ENCODE peak calls at places on chromosomes 13 and 19, in four cellular contexts. I, P, D and O are unnamed samples.

GRCh38 chr13:32309812-32310706 is 5.1 kb downstream of the ZAR1L start:
- DNase-seq in D (peak; percentile 15), I (no peak), P (peak; percentile 54), O (peak; percentile 83)

GRCh38 chr13:48158290-48158689 is 63.4 kb upstream of the MED4 start:
- DNase-seq in D (no peak), I (no peak), P (no peak), O (no peak)

GRCh38 chr19:4620675-4621074 is 18.6 kb upstream of the TNFAIP8L1 start:
- DNase-seq in P (no peak), D (peak; percentile 36), I (no peak), O (no peak)

GRCh38 chr19:47421844-47422395 is 2.6 kb upstream of the MEIS3 start:
- DNase-seq in I (no peak), D (peak; percentile 34), P (no peak), O (no peak)

GRCh38 chr13:80141114-80141849 is 199.6 kb downstream of the SPRY2 start:
- DNase-seq in P (no peak), I (peak; percentile 13), D (no peak), O (peak; percentile 63)

GRCh38 chr13:27211771-27212364 is 39.5 kb upstream of the RPL21 start:
- DNase-seq in P (peak; percentile 32), I (no peak), D (no peak), O (peak; percentile 82)

GRCh38 chr19:17370026-17370587 is 7.0 kb downstream of the PLVAP start:
- DNase-seq in P (no peak), D (no peak), I (no peak), O (peak; percentile 75)

GRCh38 chr13:59633290-59633689 is 530.4 kb downstream of the DIAPH3 start:
- DNase-seq in D (no peak), P (no peak), I (no peak), O (no peak)

GRCh38 chr19:50803633-50804419 is 13.6 kb downstream of the ACP4 start:
- DNase-seq in I (no peak), D (peak; percentile 83), P (no peak), O (no peak)

GRCh38 chr13:105135852-105136251 is 1399.6 kb downstream of the EFNB2 start:
- DNase-seq in P (no peak), D (no peak), I (no peak), O (no peak)

GRCh38 chr19:45016388-45017314 is 15.4 kb downstream of the RELB start:
- DNase-seq in P (peak; percentile 42), I (no peak), D (peak; percentile 77), O (peak; percentile 76)

GRCh38 chr13:23480324-23480723 is 46.8 kb upstream of the SACS start:
- DNase-seq in D (no peak), I (no peak), P (no peak), O (no peak)

GRCh38 chr19:19262190-19263057 is 10.7 kb downstream of the TM6SF2 start:
- DNase-seq in D (peak; percentile 41), P (no peak), I (no peak), O (no peak)

GRCh38 chr13:101835920-101836319 is 383.4 kb downstream of the ITGBL1 start:
- DNase-seq in D (no peak), P (no peak), I (no peak), O (no peak)

GRCh38 chr13:87274209-87274819 is 396.9 kb upstream of the SLITRK5 start:
- DNase-seq in I (no peak), P (peak; percentile 39), D (no peak), O (peak; percentile 71)

GRCh38 chr19:35006342-35006998 is 6.3 kb downstream of the GRAMD1A start:
- DNase-seq in I (no peak), D (no peak), P (no peak), O (peak; percentile 90)

GRCh38 chr13:43240278-43240677 is 216.9 kb downstream of the DNAJC15 start:
- DNase-seq in P (no peak), I (no peak), D (no peak), O (no peak)

GRCh38 chr13:78806457-78806856 is 147.5 kb upstream of the OBI1 start:
- DNase-seq in I (no peak), D (no peak), P (no peak), O (no peak)

GRCh38 chr13:110565296-110565695 is 3.8 kb upstream of the RAB20 start:
- DNase-seq in D (no peak), P (no peak), I (no peak), O (no peak)

GRCh38 chr13:102830646-102831045 is 15.2 kb upstream of the ERCC5 start:
- DNase-seq in D (no peak), P (no peak), I (no peak), O (no peak)

GRCh38 chr13:39957868-39958676 is 302.6 kb downstream of the COG6 start:
- DNase-seq in I (no peak), D (no peak), P (no peak), O (no peak)

GRCh38 chr13:93847162-93847561 is 620.6 kb downstream of the GPC6 start:
- DNase-seq in D (no peak), P (no peak), I (no peak), O (peak; percentile 83)

GRCh38 chr13:57003682-57004081 is 137.0 kb upstream of the PRR20A start:
- DNase-seq in P (no peak), D (no peak), I (no peak), O (no peak)

GRCh38 chr19:29532956-29533355 is 7.2 kb downstream of the VSTM2B start:
- DNase-seq in P (no peak), I (no peak), D (no peak), O (no peak)

GRCh38 chr19:27762933-27763332 is 1450.0 kb downstream of the UQCRFS1 start:
- DNase-seq in P (no peak), D (no peak), I (no peak), O (no peak)

GRCh38 chr19:1245884-1246816 is 2.2 kb upstream of the MIDN start:
- DNase-seq in P (no peak), I (no peak), D (no peak), O (no peak)

GRCh38 chr13:97142452-97142851 is 79.7 kb upstream of the MBNL2 start:
- DNase-seq in D (peak; percentile 19), I (no peak), P (peak; percentile 78), O (no peak)

GRCh38 chr13:100528353-100528752 is 60.2 kb downstream of the GGACT start:
- DNase-seq in I (no peak), P (no peak), D (no peak), O (no peak)

GRCh38 chr13:49869514-49869913 is 66.6 kb downstream of the SPRYD7 start:
- DNase-seq in P (no peak), D (peak; percentile 23), I (no peak), O (peak; percentile 33)

GRCh38 chr19:5078179-5078578 is 109.3 kb downstream of the KDM4B start:
- DNase-seq in D (no peak), I (no peak), P (no peak), O (no peak)

GRCh38 chr19:10816691-10817090 is 19.3 kb downstream of the TMED1 start:
- DNase-seq in D (no peak), I (no peak), P (no peak), O (no peak)

GRCh38 chr13:96460571-96460970 is 370.7 kb downstream of the HS6ST3 start:
- DNase-seq in I (no peak), P (no peak), D (no peak), O (no peak)

GRCh38 chr13:97306646-97307045 is 84.5 kb downstream of the MBNL2 start:
- DNase-seq in D (no peak), P (no peak), I (no peak), O (no peak)

GRCh38 chr13:108797354-108797753 is 167.9 kb downstream of the MYO16 start:
- DNase-seq in P (no peak), I (no peak), D (no peak), O (no peak)
- H3K27ac ChIP-seq in P (no peak overlapping the region), I (no peak overlapping the region), D (no peak overlapping the region), O (no peak overlapping the region)

GRCh38 chr13:21079761-21080730 is 18.7 kb upstream of the LATS2 start:
- DNase-seq in D (no peak), I (no peak), P (no peak), O (peak; percentile 96)
- H3K27ac ChIP-seq in D (no peak overlapping the region), I (peak overlapping the region; percentile 84), P (no peak overlapping the region), O (peak overlapping the region; percentile 80)

GRCh38 chr19:23415034-23415433 is 19.8 kb upstream of the ZNF91 start:
- DNase-seq in I (no peak), D (no peak), P (no peak), O (no peak)
- H3K27ac ChIP-seq in I (no peak overlapping the region), D (no peak overlapping the region), P (no peak overlapping the region), O (no peak overlapping the region)

GRCh38 chr19:12773571-12773970 is 1.8 kb downstream of the HOOK2 start:
- DNase-seq in I (no peak), D (no peak), P (no peak), O (no peak)
- H3K27ac ChIP-seq in I (peak overlapping the region; percentile 84), D (no peak overlapping the region), P (peak overlapping the region; percentile 94), O (no peak overlapping the region)

GRCh38 chr19:42423462-42424344 is 3.5 kb downstream of the LIPE start:
- DNase-seq in P (peak; percentile 84), I (peak; percentile 59), D (no peak), O (peak; percentile 95)
- H3K27ac ChIP-seq in P (peak overlapping the region; percentile 50), I (no peak overlapping the region), D (no peak overlapping the region), O (peak overlapping the region; percentile 53)

DNA sequence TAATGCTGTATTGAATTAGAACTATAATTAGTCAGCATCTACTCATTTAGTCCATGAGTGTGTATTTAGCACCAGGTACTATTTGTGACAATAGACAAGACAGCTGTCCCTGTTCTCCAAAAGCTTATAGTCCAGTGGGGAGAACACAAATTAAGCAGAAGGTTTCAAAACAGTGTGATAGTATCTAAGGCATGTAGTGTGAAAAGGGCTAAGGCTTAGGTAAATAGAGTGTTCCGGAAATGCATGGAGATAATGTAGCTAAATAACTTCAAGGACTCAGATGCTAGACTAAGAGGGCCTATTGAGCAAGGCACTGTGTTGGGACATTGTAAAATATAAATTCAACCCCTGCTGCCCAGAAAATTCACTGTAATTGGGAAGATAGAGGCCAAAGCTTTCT is 144.1 kb upstream of the MIR17HG start:
- DNase-seq in I (no peak), D (no peak), P (no peak), O (no peak)
- H3K27ac ChIP-seq in I (no peak overlapping the region), D (no peak overlapping the region), P (no peak overlapping the region), O (no peak overlapping the region)

GRCh38 chr19:3213159-3213558 is 11.3 kb upstream of the CELF5 start:
- DNase-seq in D (no peak), P (no peak), I (no peak), O (no peak)

GRCh38 chr19:3208317-3209207 is 15.9 kb upstream of the CELF5 start:
- DNase-seq in I (no peak), P (no peak), D (no peak), O (no peak)

GRCh38 chr19:3210347-3211017 is 14.0 kb upstream of the CELF5 start:
- DNase-seq in P (peak; percentile 4), D (peak; percentile 68), I (no peak), O (no peak)

GRCh38 chr19:3207466-3208242 is 16.8 kb upstream of the CELF5 start:
- DNase-seq in P (no peak), I (no peak), D (peak; percentile 72), O (no peak)

DNA sequence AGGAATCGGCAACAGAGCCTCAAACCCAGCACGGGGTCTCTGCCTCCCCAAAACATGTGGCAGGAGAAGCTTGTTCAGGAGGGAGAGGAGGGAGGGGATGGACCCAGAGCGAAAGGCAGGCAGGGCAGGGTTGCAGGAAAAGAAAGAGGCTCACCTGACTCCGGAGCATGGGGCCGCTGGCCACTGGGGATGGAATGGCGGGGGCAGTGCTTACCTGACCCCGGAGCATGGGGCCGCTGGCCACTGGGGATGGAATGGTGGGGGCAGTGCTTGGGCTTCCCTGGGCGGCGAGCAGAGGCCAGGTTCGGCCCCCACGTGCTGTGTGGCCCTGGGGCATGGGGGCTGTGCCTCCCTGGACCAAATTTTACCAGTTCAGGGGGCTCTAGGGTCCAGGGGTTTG is 13.3 kb upstream of the CELF5 start:
- DNase-seq in D (no peak), P (no peak), I (no peak), O (no peak)
- H3K27ac ChIP-seq in D (no peak overlapping the region), P (no peak overlapping the region), I (no peak overlapping the region), O (no peak overlapping the region)